ENCODE peak calls at places on chromosomes 5 and 9, in ten cellular contexts. V is Calu3; J is HCEC 1CT; R is NCI-H187 treated with DMSO at 0.1 percent for 48 hours; D is naive thymus-derived CD8-positive, alpha-beta T cell; Q is Kasumi-1; P is NCI-H1694; L is aorta; Y is stimulated activated CD8-positive, alpha-beta memory T cell treated with anti-CD3 and anti-CD28 coated beads, Interleukin-4, amount 100 ng/mL, for 24 hours; X is A673. B is an unnamed sample.

GRCh38 chr9:89065921-89066320 is 74.7 kb downstream of the S1PR3 start:
- DNase-seq in V (no peak), J (no peak), R (no peak), D (no peak), Q (no peak), P (no peak), L (no peak), Y (no peak), X (no peak), B (no peak)

GRCh38 chr9:97362777-97363545 is 48.9 kb upstream of the TDRD7 start:
- DNase-seq in V (no peak), J (no peak), R (no peak), D (no peak), Q (no peak), P (no peak), L (no peak), Y (no peak), X (no peak), B (no peak)

GRCh38 chr9:99491408-99492259 is 269.6 kb downstream of the SEC61B start:
- DNase-seq in V (no peak), J (peak; percentile 77), R (no peak), D (no peak), Q (peak; percentile 8), P (no peak), L (no peak), Y (no peak), X (no peak), B (no peak)

GRCh38 chr5:132499440-132500243 is 9.1 kb upstream of the IRF1 start:
- DNase-seq in V (no peak), J (no peak), R (no peak), D (peak; percentile 47), Q (no peak), P (no peak), L (no peak), Y (no peak), X (no peak), B (no peak)

GRCh38 chr9:95044731-95045508 is 272.6 kb downstream of the FANCC start:
- DNase-seq in V (peak; percentile 86), J (no peak), R (no peak), D (no peak), Q (no peak), P (no peak), L (peak; percentile 80), Y (no peak), X (no peak), B (no peak)

GRCh38 chr9:23638837-23639426 is 187.1 kb downstream of the ELAVL2 start:
- DNase-seq in V (no peak), J (no peak), R (no peak), D (no peak), Q (no peak), P (no peak), L (no peak), Y (no peak), X (no peak), B (no peak)

GRCh38 chr5:143435207-143435657 is 31.7 kb upstream of the NR3C1 start:
- DNase-seq in V (no peak), J (no peak), R (no peak), D (peak; percentile 68), Q (peak; percentile 88), P (no peak), L (no peak), Y (no peak), X (no peak), B (no peak)

GRCh38 chr5:132251220-132251725 is 6.2 kb upstream of the PDLIM4 start:
- DNase-seq in V (no peak), J (no peak), R (no peak), D (peak; percentile 23), Q (no peak), P (no peak), L (peak; percentile 87), Y (no peak), X (no peak), B (no peak)

GRCh38 chr5:132094393-132095076 is 20.9 kb downstream of the CSF2 start:
- DNase-seq in V (peak; percentile 61), J (peak; percentile 98), R (no peak), D (no peak), Q (no peak), P (no peak), L (no peak), Y (no peak), X (no peak), B (no peak)

GRCh38 chr9:134245179-134245578 is 80.8 kb upstream of the RNU6ATAC start:
- DNase-seq in V (no peak), J (no peak), R (no peak), D (no peak), Q (no peak), P (no peak), L (no peak), Y (no peak), X (no peak), B (no peak)